ENCODE peak calls at places on chromosomes 6 and 20, in five cellular contexts. One of them, this sample, is unnamed.

GRCh38 chr6:52362443-52363221 is 681 bp downstream of the PAQR8 start:
- DNase-seq in stimulated activated CD8-positive, alpha-beta memory T cell treated with anti-CD3 and anti-CD28 coated beads, Interleukin-15, amount 100 ng/mL, for 24 hours: peak
- DNase-seq in GM12865: peak
- DNase-seq in cardiac septum: no peak
- DNase-seq in stimulated activated CD4-positive, alpha-beta T cell treated with anti-CD3 and anti-CD28 coated beads, TNF-alpha, amount 100 ng/mL, for 1 hour: no peak
- DNase-seq in this sample: no peak

GRCh38 chr6:49142422-49143151 is 320.5 kb downstream of the MMUT start:
- DNase-seq in stimulated activated CD8-positive, alpha-beta memory T cell treated with anti-CD3 and anti-CD28 coated beads, Interleukin-15, amount 100 ng/mL, for 24 hours: no peak
- DNase-seq in stimulated activated CD4-positive, alpha-beta T cell treated with anti-CD3 and anti-CD28 coated beads, TNF-alpha, amount 100 ng/mL, for 1 hour: no peak
- DNase-seq in GM12865: no peak
- DNase-seq in cardiac septum: no peak
- DNase-seq in this sample: no peak

GRCh38 chr6:100230976-100231316 is 233.8 kb downstream of the SIM1 start:
- DNase-seq in GM12865: no peak
- DNase-seq in stimulated activated CD4-positive, alpha-beta T cell treated with anti-CD3 and anti-CD28 coated beads, TNF-alpha, amount 100 ng/mL, for 1 hour: no peak
- DNase-seq in cardiac septum: no peak
- DNase-seq in stimulated activated CD8-positive, alpha-beta memory T cell treated with anti-CD3 and anti-CD28 coated beads, Interleukin-15, amount 100 ng/mL, for 24 hours: no peak
- DNase-seq in this sample: peak

GRCh38 chr6:134170844-134171243 is 118.4 kb upstream of the SLC2A12 start:
- DNase-seq in cardiac septum: no peak
- DNase-seq in GM12865: no peak
- DNase-seq in stimulated activated CD4-positive, alpha-beta T cell treated with anti-CD3 and anti-CD28 coated beads, TNF-alpha, amount 100 ng/mL, for 1 hour: no peak
- DNase-seq in stimulated activated CD8-positive, alpha-beta memory T cell treated with anti-CD3 and anti-CD28 coated beads, Interleukin-15, amount 100 ng/mL, for 24 hours: no peak
- DNase-seq in this sample: no peak

GRCh38 chr20:25077610-25078169 is 4.3 kb downstream of the VSX1 start:
- DNase-seq in stimulated activated CD4-positive, alpha-beta T cell treated with anti-CD3 and anti-CD28 coated beads, TNF-alpha, amount 100 ng/mL, for 1 hour: no peak
- DNase-seq in cardiac septum: peak
- DNase-seq in GM12865: no peak
- DNase-seq in stimulated activated CD8-positive, alpha-beta memory T cell treated with anti-CD3 and anti-CD28 coated beads, Interleukin-15, amount 100 ng/mL, for 24 hours: no peak
- DNase-seq in this sample: no peak

GRCh38 chr6:1190361-1190760 is 121.5 kb upstream of the FOXQ1 start:
- DNase-seq in cardiac septum: no peak
- DNase-seq in stimulated activated CD8-positive, alpha-beta memory T cell treated with anti-CD3 and anti-CD28 coated beads, Interleukin-15, amount 100 ng/mL, for 24 hours: no peak
- DNase-seq in stimulated activated CD4-positive, alpha-beta T cell treated with anti-CD3 and anti-CD28 coated beads, TNF-alpha, amount 100 ng/mL, for 1 hour: no peak
- DNase-seq in GM12865: no peak
- DNase-seq in this sample: peak

GRCh38 chr6:48068326-48069191 is 42.4 kb downstream of the PTCHD4 start:
- DNase-seq in stimulated activated CD8-positive, alpha-beta memory T cell treated with anti-CD3 and anti-CD28 coated beads, Interleukin-15, amount 100 ng/mL, for 24 hours: no peak
- DNase-seq in GM12865: no peak
- DNase-seq in cardiac septum: no peak
- DNase-seq in stimulated activated CD4-positive, alpha-beta T cell treated with anti-CD3 and anti-CD28 coated beads, TNF-alpha, amount 100 ng/mL, for 1 hour: no peak
- DNase-seq in this sample: no peak

GRCh38 chr6:29696147-29697129 is 15.5 kb upstream of the ZFP57 start:
- DNase-seq in stimulated activated CD4-positive, alpha-beta T cell treated with anti-CD3 and anti-CD28 coated beads, TNF-alpha, amount 100 ng/mL, for 1 hour: no peak
- DNase-seq in cardiac septum: no peak
- DNase-seq in stimulated activated CD8-positive, alpha-beta memory T cell treated with anti-CD3 and anti-CD28 coated beads, Interleukin-15, amount 100 ng/mL, for 24 hours: no peak
- DNase-seq in GM12865: peak
- DNase-seq in this sample: no peak

This sample was measured in astrocyte.